ENCODE peak calls at places on chromosomes 6 and 20, in seven cellular contexts. L is GM23248, Z is left lung, F is stomach, R is left ventricle myocardium inferior, X is cardiac muscle cell, N is upper lobe of right lung. K is an unnamed sample. For H3K9me3, the result is how much of the 10 kb centered on the place peaks cover.

GRCh38 chr20:17570347-17571152 is 675 bp downstream of the DSTN start:
- DNase-seq in Z (peak), N (peak), R (peak), X (peak), F (peak), L (peak), K (peak)

GRCh38 chr20:20489054-20489453 is 121.2 kb downstream of the INSM1 start:
- DNase-seq in Z (no peak), X (no peak), F (no peak), L (no peak), R (no peak), N (no peak), K (no peak)

GRCh38 chr6:113821445-113821844 is 35.7 kb upstream of the MARCKS start:
- DNase-seq in Z (no peak), R (no peak), L (no peak), X (no peak), N (no peak), F (no peak), K (no peak)

GRCh38 chr20:57428611-57429496 is 37.7 kb downstream of the RBM38 start:
- DNase-seq in Z (no peak), X (no peak), F (peak), N (no peak), R (no peak), L (no peak), K (no peak)

GRCh38 chr6:152135755-152136448 is 328.4 kb downstream of the ESR1 start:
- DNase-seq in R (no peak), Z (no peak), N (no peak), F (no peak), L (no peak), X (no peak), K (no peak)

GRCh38 chr6:147321260-147321659 is 117.0 kb downstream of the STXBP5 start:
- DNase-seq in Z (no peak), F (no peak), R (no peak), L (no peak), N (no peak), X (no peak), K (no peak)

GRCh38 chr6:158867381-158868121 is 48.4 kb upstream of the EZR start:
- DNase-seq in Z (no peak), F (peak), R (no peak), L (no peak), X (no peak), N (no peak), K (no peak)

GRCh38 chr20:33209789-33210188 is 7.4 kb upstream of the BPIFA3 start:
- DNase-seq in N (peak), L (peak), R (peak), X (peak), F (peak), Z (peak), K (no peak)

GRCh38 chr20:36836591-36837329 is 39.2 kb upstream of the TLDC2 start:
- DNase-seq in L (peak), F (peak), Z (peak), R (no peak), N (peak), X (peak), K (no peak)

GRCh38 chr6:12173670-12174069 is 116.5 kb upstream of the EDN1 start:
- DNase-seq in R (no peak), N (no peak), F (no peak), L (no peak), X (no peak), Z (no peak), K (no peak)

GRCh38 chr6:24183584-24183983 is 57.6 kb downstream of the NRSN1 start:
- DNase-seq in N (no peak), X (no peak), L (no peak), R (no peak), F (no peak), Z (no peak), K (no peak)

GRCh38 chr6:33298773-33299236 is at the start of gene RGL2:
- DNase-seq in X (peak), F (peak), R (peak), N (peak), Z (peak), L (peak), K (peak)

GRCh38 chr20:61682998-61683681 is 382.5 kb downstream of the TAF4 start:
- DNase-seq in Z (no peak), F (no peak), L (peak), R (no peak), X (no peak), N (no peak), K (no peak)

GRCh38 chr6:142233945-142234682 is 67.7 kb upstream of the ADGRG6 start:
- DNase-seq in N (no peak), X (no peak), R (no peak), L (no peak), Z (no peak), F (no peak), K (no peak)

GRCh38 chr6:128070406-128070805 is 169.5 kb upstream of the THEMIS start:
- DNase-seq in Z (no peak), L (peak), X (peak), F (no peak), N (no peak), R (no peak), K (no peak)

GRCh38 chr20:35652641-35653429 is 11.9 kb downstream of the CPNE1 start:
- DNase-seq in L (no peak), Z (no peak), N (no peak), X (no peak), F (no peak), R (no peak), K (no peak)

GRCh38 chr20:3995749-3996305 is 19.5 kb downstream of the RNF24 start:
- DNase-seq in Z (no peak), L (no peak), F (no peak), X (no peak), R (no peak), N (no peak), K (no peak)

GRCh38 chr6:3456395-3456767 is 469 bp downstream of the SLC22A23 start:
- DNase-seq in N (no peak), R (no peak), X (no peak), Z (no peak), L (peak), F (no peak), K (no peak)

GRCh38 chr20:23111307-23111943 is 25.3 kb upstream of the CD93 start:
- DNase-seq in R (no peak), Z (no peak), F (no peak), L (no peak), N (no peak), X (no peak), K (no peak)

GRCh38 chr6:160239929-160240690 is 18.5 kb downstream of the SLC22A2 start:
- DNase-seq in N (no peak), R (no peak), L (no peak), F (no peak), X (no peak), Z (no peak), K (no peak)

GRCh38 chr6:160240691-160241084 is 17.9 kb downstream of the SLC22A2 start:
- DNase-seq in R (no peak), F (no peak), Z (no peak), X (no peak), N (no peak), L (no peak), K (no peak)

GRCh38 chr6:160238234-160238633 is 20.4 kb downstream of the SLC22A2 start:
- DNase-seq in X (no peak), R (no peak), N (no peak), Z (no peak), F (no peak), L (peak), K (no peak)

DNA sequence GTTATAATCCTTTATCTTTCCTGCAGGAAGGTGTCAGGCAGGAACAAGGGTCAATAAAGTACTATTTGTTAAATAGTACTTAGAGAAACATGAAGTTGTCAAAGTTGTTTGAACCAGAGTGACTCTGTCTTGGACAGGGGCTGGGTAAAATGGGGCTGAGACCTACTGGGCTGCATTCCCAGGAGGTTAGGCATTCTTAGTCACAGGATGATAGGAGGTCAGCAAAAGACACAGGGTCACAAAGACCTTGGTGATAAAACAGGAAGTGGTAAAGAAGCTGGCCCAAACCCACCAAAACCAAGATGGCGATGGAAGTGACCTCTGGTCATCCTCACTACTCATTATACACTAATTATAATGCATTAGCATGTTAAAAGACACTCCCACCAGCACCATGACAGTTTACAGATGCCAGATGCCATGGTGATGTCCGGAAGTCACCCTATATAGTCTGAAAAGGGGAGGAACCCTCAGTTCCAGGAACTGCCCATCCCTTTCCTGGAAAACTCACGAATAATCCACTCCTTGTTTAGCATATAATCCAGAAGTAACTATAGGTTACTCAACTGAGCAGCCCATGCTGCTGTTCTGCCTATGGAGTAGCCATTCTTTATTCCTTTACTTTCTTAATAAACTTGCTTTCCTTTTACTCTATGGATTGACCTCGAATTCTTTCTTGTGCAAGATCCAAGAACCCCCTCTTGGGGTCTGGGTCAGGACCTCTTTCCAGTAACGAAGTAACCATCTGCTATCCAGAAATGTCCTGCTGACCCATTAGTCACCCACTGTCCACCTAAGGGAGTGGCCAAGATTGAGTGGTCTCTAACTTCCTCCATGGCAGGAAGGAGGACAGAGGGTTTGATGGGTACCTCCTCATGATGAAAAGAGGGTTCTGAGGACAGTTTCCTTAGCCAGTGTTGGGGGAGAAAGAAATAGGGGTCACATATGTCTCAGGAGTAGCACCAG is 19.6 kb downstream of the SLC22A2 start:
- DNase-seq in L (no peak), R (no peak), F (no peak), X (no peak), Z (no peak), N (no peak), K (no peak)
- H3K9me3 ChIP-seq in L (under half), R (under half), F (under half), X (under half), Z (under half), N (under half), K (under half)

DNA sequence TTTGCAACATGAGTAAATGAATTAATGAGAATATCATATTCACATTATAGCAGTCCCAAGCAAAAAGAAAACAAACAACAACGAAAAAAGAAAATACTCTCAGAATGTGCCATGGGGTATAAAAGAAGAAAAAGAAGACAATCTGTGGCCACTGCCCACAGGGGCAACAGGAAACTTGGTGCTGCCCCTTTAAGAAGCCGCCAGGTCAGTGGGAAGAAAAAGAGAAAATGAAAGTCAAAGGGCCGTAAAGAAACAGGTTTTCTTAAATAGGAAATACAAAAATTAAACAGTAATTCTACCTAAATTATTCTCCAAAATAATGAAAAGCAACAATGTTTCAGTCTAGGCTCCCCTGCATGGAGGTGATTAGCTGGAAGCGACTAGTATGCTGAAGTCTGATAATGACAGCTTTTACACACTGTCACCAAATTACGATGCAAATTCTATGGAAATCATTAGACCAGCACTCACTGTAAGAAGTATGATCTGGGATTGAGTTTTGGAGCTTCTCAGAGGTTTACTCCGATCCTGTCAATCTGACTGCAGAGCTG is 23.6 kb downstream of the GMDS start:
- DNase-seq in R (no peak), Z (no peak), L (no peak), N (no peak), F (no peak), X (no peak), K (no peak)
- H3K9me3 ChIP-seq in R (under half), Z (under half), L (under half), N (under half), F (under half), X (under half), K (under half)

GRCh38 chr6:168258795-168259194 is 60.8 kb downstream of the DACT2 start:
- DNase-seq in X (no peak), F (no peak), N (no peak), R (no peak), L (no peak), Z (no peak), K (no peak)

GRCh38 chr6:168252267-168252666 is 67.3 kb downstream of the DACT2 start:
- DNase-seq in F (no peak), Z (no peak), N (no peak), L (no peak), R (no peak), X (no peak), K (no peak)

GRCh38 chr6:168256940-168257339 is 62.6 kb downstream of the DACT2 start:
- DNase-seq in X (no peak), L (no peak), N (no peak), R (no peak), Z (no peak), F (no peak), K (no peak)

GRCh38 chr6:168260385-168260987 is 59.1 kb downstream of the DACT2 start:
- DNase-seq in F (no peak), Z (no peak), L (no peak), R (no peak), X (no peak), N (peak), K (no peak)

GRCh38 chr6:168255283-168255881 is 64.2 kb downstream of the DACT2 start:
- DNase-seq in L (no peak), N (no peak), X (no peak), R (no peak), F (no peak), Z (no peak), K (no peak)
- H3K9me3 ChIP-seq in L (under half), N (under half), X (under half), R (under half), F (under half), Z (under half), K (under half)

GRCh38 chr6:324729-325125 is 32.4 kb downstream of the DUSP22 start:
- DNase-seq in X (no peak), L (no peak), F (no peak), R (no peak), Z (no peak), N (peak), K (no peak)
- H3K9me3 ChIP-seq in X (under half), L (under half), F (under half), R (under half), Z (under half), N (under half), K (under half)

GRCh38 chr20:41196653-41197225 is 59.4 kb downstream of the PLCG1 start:
- DNase-seq in Z (no peak), R (no peak), X (no peak), N (no peak), L (no peak), F (no peak), K (no peak)

GRCh38 chr20:41198443-41198842 is 61.1 kb downstream of the PLCG1 start:
- DNase-seq in R (no peak), F (no peak), Z (no peak), L (no peak), N (no peak), X (no peak), K (no peak)

GRCh38 chr20:41191562-41192500 is 54.5 kb downstream of the PLCG1 start:
- DNase-seq in Z (no peak), N (no peak), F (no peak), L (no peak), R (no peak), X (no peak), K (no peak)

GRCh38 chr20:41187668-41188067 is 50.3 kb downstream of the PLCG1 start:
- DNase-seq in F (no peak), N (no peak), L (no peak), X (no peak), R (no peak), Z (no peak), K (no peak)

DNA sequence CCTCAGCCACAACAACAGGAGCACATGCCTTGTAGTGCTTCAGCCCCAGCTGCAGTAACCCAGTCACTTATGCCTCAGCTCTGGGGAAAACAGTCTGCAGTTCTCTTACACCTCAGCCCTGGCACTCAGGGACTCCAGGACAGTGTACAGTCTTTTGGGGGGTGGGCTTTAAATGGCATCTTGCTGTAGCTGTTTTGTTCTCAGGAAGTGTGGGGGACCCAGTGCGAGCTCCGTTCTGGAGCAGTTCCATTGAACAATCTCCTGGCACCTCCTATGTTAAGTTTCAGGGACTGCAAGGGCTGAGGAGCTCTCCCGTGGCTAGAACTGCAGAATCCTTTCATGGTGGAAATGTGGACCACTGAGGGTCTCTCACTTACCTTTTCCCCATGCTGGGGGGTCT is 55.2 kb downstream of the PLCG1 start:
- DNase-seq in R (no peak), Z (no peak), N (no peak), X (no peak), F (no peak), L (no peak), K (no peak)
- H3K9me3 ChIP-seq in R (under half), Z (under half), N (under half), X (under half), F (under half), L (under half), K (under half)

DNA sequence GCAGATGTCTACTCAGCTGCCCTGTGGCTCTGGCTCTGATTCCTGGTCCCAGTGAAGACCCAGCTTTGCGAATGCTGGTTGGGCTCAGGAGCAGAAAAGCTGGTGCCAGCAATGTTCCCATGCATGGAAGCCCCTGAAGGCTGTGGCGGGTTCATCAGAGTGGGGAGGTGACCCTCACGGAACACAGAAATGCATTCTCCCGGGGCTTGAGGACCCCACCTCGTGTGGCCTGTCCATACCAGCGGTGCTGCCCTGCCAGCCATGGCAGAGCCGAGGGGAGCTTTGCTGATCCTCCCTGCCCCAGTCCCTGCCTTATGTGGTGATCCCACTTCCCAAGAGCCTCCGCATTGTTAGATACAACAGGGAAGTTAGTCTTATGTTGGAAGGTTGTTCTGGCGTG is 157.7 kb upstream of the THBS2 start:
- DNase-seq in R (no peak), L (no peak), X (no peak), F (no peak), Z (no peak), N (no peak), K (no peak)
- H3K9me3 ChIP-seq in R (under half), L (under half), X (under half), F (under half), Z (under half), N (under half), K (under half)

GRCh38 chr6:133863228-133863627 is 25.7 kb upstream of the TCF21 start:
- DNase-seq in F (no peak), L (no peak), X (no peak), Z (no peak), N (no peak), R (no peak), K (no peak)
- H3K9me3 ChIP-seq in F (under half), L (under half), X (under half), Z (under half), N (under half), R (half or more), K (under half)

GRCh38 chr6:2042951-2043648 is 202.3 kb downstream of the GMDS start:
- DNase-seq in F (no peak), Z (no peak), R (no peak), N (no peak), L (no peak), X (no peak), K (no peak)

GRCh38 chr6:2047855-2048254 is 197.6 kb downstream of the GMDS start:
- DNase-seq in X (peak), Z (no peak), L (no peak), N (no peak), F (no peak), R (no peak), K (no peak)

DNA sequence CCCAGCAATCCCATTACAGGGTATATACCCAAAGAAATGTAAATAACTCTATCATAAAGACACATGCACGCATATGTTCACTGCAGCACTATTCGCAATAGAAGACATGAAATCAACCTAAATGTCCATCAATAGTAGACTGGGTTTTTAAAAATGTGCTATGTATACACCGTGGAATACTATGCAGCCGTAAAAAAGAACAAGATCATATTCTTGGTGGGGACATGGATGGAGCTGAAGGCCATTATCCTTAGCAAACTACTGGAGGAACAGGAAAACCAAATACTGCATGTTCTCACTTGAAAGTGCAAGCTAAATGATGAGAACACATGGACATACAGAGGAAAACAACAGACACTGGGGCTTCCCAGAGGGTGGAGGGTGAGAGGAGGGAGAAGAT is 201.2 kb downstream of the GMDS start:
- DNase-seq in R (no peak), N (no peak), L (no peak), Z (no peak), F (no peak), X (no peak), K (no peak)
- H3K9me3 ChIP-seq in R (under half), N (under half), L (under half), Z (under half), F (under half), X (under half), K (under half)

GRCh38 chr6:145178391-145178790 is 556.9 kb downstream of the EPM2A start:
- DNase-seq in X (no peak), Z (no peak), F (no peak), L (no peak), N (no peak), R (no peak), K (no peak)
- H3K9me3 ChIP-seq in X (under half), Z (under half), F (under half), L (under half), N (under half), R (under half), K (under half)

GRCh38 chr6:27279513-27280063 is 32.1 kb downstream of the PRSS16 start:
- DNase-seq in X (no peak), Z (no peak), R (no peak), N (no peak), L (no peak), F (no peak), K (no peak)
- H3K9me3 ChIP-seq in X (under half), Z (under half), R (under half), N (under half), L (under half), F (under half), K (under half)

K was measured in effector memory CD4-positive, alpha-beta T cell.